ENCODE peak calls at places on chromosome 21, in eight cellular contexts. L is testis, J is Panc1, I is heart right ventricle, F is astrocyte of the spinal cord, V is endodermal cell, T is Peyer's patch, M is suprapubic skin. H is an unnamed sample.

GRCh38 chr21:44527156-44527982 is 12.6 kb downstream of the KRTAP10-1 start:
- DNase-seq in L (no peak), J (no peak), I (no peak), F (no peak), V (no peak), T (no peak), M (peak; percentile 39), H (no peak)

GRCh38 chr21:45322231-45322959 is 34.7 kb upstream of the POFUT2 start:
- DNase-seq in L (no peak), J (no peak), I (no peak), F (no peak), V (peak; percentile 46), T (no peak), M (peak; percentile 44), H (no peak)

GRCh38 chr21:46227811-46228344 is 696 bp downstream of the LSS start:
- DNase-seq in L (no peak), J (no peak), I (no peak), F (no peak), V (peak; percentile 60), T (no peak), M (peak; percentile 57), H (peak; percentile 14)

GRCh38 chr21:44706026-44706705 is 5.2 kb downstream of the TSPEAR start:
- DNase-seq in L (peak; percentile 9), J (no peak), I (no peak), F (no peak), V (peak; percentile 76), T (no peak), M (no peak), H (no peak)

GRCh38 chr21:45365186-45365607 is 39.8 kb upstream of the COL18A1 start:
- DNase-seq in L (no peak), J (no peak), I (no peak), F (no peak), V (no peak), T (no peak), M (no peak), H (no peak)

GRCh38 chr21:14762734-14763694 is 216.9 kb upstream of the SAMSN1 start:
- DNase-seq in L (no peak), J (no peak), I (no peak), F (no peak), V (no peak), T (no peak), M (no peak), H (no peak)

GRCh38 chr21:25283720-25284119 is 323.6 kb downstream of the MRPL39 start:
- DNase-seq in L (no peak), J (no peak), I (no peak), F (peak; percentile 37), V (peak; percentile 49), T (no peak), M (no peak), H (peak; percentile 75)

GRCh38 chr21:33541105-33541711 is 709 bp downstream of the GART start:
- DNase-seq in L (no peak), J (peak; percentile 12), I (no peak), F (peak; percentile 29), V (peak; percentile 59), T (no peak), M (no peak), H (peak; percentile 18)

GRCh38 chr21:44425307-44425894 is 29.9 kb upstream of the LRRC3 start:
- DNase-seq in L (no peak), J (no peak), I (no peak), F (no peak), V (peak; percentile 43), T (no peak), M (peak; percentile 59), H (no peak)

GRCh38 chr21:45612096-45613019 is 31.2 kb upstream of the PCBP3 start:
- DNase-seq in L (no peak), J (no peak), I (no peak), F (peak; percentile 83), V (peak; percentile 35), T (no peak), M (peak; percentile 40), H (peak; percentile 50)

GRCh38 chr21:10418649-10419048 is 102.7 kb upstream of the TPTE start:
- DNase-seq in L (no peak), J (no peak), I (no peak), F (no peak), V (no peak), T (no peak), M (no peak), H (no peak)

GRCh38 chr21:36835383-36835795 is 131.1 kb downstream of the HLCS start:
- DNase-seq in L (no peak), J (no peak), I (peak; percentile 53), F (no peak), V (peak; percentile 51), T (no peak), M (no peak), H (no peak)

GRCh38 chr21:17542371-17542992 is 29.6 kb downstream of the CXADR start:
- DNase-seq in L (no peak), J (no peak), I (no peak), F (peak; percentile 46), V (no peak), T (no peak), M (no peak), H (no peak)

GRCh38 chr21:37627561-37627960 is 261.0 kb downstream of the DYRK1A start:
- DNase-seq in L (no peak), J (no peak), I (no peak), F (no peak), V (no peak), T (no peak), M (no peak), H (no peak)

GRCh38 chr21:39016740-39017315 is 166.4 kb downstream of the PSMG1 start:
- DNase-seq in L (no peak), J (no peak), I (no peak), F (no peak), V (no peak), T (peak; percentile 45), M (no peak), H (no peak)

GRCh38 chr21:45386336-45386727 is 18.6 kb upstream of the COL18A1 start:
- DNase-seq in L (no peak), J (no peak), I (no peak), F (no peak), V (peak; percentile 41), T (no peak), M (peak; percentile 52), H (no peak)

GRCh38 chr21:42937960-42938580 is 12.6 kb upstream of the ERVH48-1 start:
- DNase-seq in L (no peak), J (no peak), I (no peak), F (no peak), V (no peak), T (no peak), M (no peak), H (no peak)

GRCh38 chr21:42941696-42942085 is 16.3 kb upstream of the ERVH48-1 start:
- DNase-seq in L (no peak), J (no peak), I (no peak), F (no peak), V (peak; percentile 35), T (no peak), M (no peak), H (no peak)

GRCh38 chr21:42942244-42942643 is 16.8 kb upstream of the ERVH48-1 start:
- DNase-seq in L (no peak), J (no peak), I (no peak), F (no peak), V (peak; percentile 29), T (no peak), M (no peak), H (no peak)

DNA sequence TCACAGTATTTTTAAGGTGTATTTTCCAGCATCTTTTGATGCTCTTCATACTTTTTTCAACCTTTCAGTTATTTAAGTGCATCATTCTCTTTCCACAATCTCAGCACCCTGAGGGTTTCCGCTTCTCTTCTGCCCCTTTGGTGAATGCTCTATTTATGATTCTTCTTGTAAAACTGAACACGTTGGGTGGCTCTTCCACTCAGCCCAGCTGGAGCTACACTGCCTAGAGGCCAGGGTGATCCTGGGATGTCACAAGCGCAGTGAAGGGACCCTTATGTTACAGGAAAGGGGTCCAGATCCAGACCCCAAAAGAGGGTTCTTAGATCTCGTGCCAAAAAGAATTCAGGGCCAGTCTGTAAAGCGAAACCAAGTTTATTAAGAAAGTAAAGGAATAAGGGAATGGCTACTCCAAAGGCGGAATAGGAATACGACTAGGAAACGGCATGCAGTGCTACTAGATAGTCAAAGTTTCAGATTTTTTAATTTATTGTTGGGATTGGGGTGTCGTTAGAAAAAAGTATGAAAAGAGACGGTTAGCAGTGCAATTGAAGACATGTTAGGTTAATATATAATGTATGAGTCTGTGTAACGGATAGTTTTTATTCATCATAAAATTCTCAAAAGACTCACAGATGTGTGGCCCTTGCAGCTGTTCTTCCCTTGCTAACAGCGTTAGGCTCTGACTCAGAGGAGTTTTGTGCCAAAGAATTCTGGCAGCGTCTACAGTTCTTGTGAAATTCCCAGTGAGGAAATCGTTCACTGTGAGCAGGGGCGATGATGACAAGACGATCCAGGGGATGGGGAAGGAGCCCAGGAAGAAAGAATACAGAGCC is 14.4 kb upstream of the ERVH48-1 start:
- DNase-seq in L (peak; percentile 78), J (peak; percentile 67), I (peak; percentile 86), F (peak; percentile 97), V (peak; percentile 35), T (peak; percentile 19), M (peak; percentile 91), H (peak; percentile 99)
- H3K4me3 ChIP-seq in L (no peak overlapping the region), J (peak overlapping the region; percentile 14), I (peak overlapping the region; percentile 32), F (no peak overlapping the region), V (no peak overlapping the region), T (no peak overlapping the region), M (no peak overlapping the region), H (peak overlapping the region; percentile 46)

GRCh38 chr21:31476551-31477120 is 132.6 kb upstream of the TIAM1 start:
- DNase-seq in L (no peak), J (no peak), I (no peak), F (no peak), V (no peak), T (no peak), M (no peak), H (peak; percentile 8)
- TF ChIP-seq CTCF in L (no peak), J (no peak), I (peak; percentile 36), F (no peak), V (peak; percentile 24), T (no peak), M (no peak), H (peak; percentile 2)

DNA sequence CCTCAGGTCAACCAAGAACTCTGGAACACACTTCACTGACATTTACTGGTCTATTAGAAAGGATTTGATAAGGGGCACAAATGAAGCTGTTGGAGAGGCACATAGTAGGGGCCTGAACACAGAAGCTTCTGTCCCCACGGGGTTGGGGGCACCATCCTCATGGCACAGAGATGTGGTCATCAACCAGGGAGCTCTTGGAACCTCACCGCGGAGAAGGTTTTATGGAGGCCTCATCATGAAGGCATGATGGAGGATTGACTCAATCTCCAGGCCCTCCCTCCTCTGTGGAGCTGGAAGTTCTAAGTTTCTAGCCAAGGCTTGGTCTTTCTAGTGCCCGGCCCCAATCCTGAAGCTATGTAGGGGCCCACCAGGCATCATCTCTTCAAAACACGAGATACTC is 23.6 kb downstream of the MX1 start:
- DNase-seq in L (no peak), J (no peak), I (no peak), F (no peak), V (no peak), T (no peak), M (peak; percentile 6), H (no peak)
- H3K4me3 ChIP-seq in L (no peak overlapping the region), J (no peak overlapping the region), I (no peak overlapping the region), F (no peak overlapping the region), V (no peak overlapping the region), T (no peak overlapping the region), M (no peak overlapping the region), H (no peak overlapping the region)

DNA sequence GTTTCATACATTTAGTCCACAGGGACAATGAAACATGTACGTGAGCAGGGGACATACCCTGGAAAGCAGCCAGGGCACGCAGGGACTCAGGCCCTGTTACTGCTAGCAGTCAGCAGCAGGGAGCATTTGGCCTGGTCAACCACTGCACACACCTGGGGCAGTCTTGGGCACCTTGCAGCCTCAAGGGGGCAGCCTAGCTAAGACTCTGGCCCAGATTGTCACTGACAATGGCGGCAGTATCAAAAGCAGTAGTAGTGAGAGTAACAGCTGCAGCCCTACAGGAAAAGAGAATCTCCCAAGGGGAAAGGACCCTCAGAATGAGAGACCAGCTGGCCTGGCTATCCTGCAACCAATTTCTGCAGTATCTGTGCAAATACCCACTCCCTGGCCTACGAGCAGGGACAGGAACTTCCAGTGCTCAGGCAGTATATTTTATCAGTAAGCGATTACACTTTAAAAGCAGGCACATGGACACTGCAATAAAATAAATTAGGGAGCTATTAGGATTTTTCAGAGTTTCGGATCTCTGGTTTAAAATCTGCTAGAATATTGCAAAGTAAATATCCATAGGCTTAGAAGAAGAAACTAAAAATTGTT is 475.6 kb downstream of the LTN1 start:
- DNase-seq in L (peak; percentile 79), J (peak; percentile 15), I (peak; percentile 74), F (peak; percentile 55), V (peak; percentile 96), T (peak; percentile 46), M (peak; percentile 62), H (no peak)
- TF ChIP-seq CTCF in L (peak; percentile 45), J (peak; percentile 75), I (peak; percentile 82), F (peak; percentile 83), V (peak; percentile 95), T (peak; percentile 69), M (peak; percentile 1), H (peak; percentile 15)